ENCODE peak calls at places on chromosomes 12 and 14, in five cellular contexts. T, M, I, N and F are unnamed samples.

GRCh38 chr12:96220902-96221301 is 26.7 kb downstream of the ELK3 start:
- DNase-seq in T (no peak), M (no peak), I (no peak), N (no peak), F (no peak)

GRCh38 chr12:11812558-11813421 is 163.3 kb downstream of the ETV6 start:
- DNase-seq in T (no peak), M (peak), I (no peak), N (peak), F (no peak)

GRCh38 chr12:26047401-26048226 is 77.2 kb downstream of the BHLHE41 start:
- DNase-seq in T (no peak), M (no peak), I (no peak), N (no peak), F (no peak)

GRCh38 chr14:21107360-21107781 is 6.5 kb downstream of the TMEM253 start:
- DNase-seq in T (no peak), M (peak), I (no peak), N (no peak), F (no peak)

GRCh38 chr12:111757361-111758119 is 9.2 kb upstream of the ALDH2 start:
- DNase-seq in T (no peak), M (no peak), I (no peak), N (peak), F (no peak)

GRCh38 chr14:66496911-66497310 is 10.7 kb downstream of the CCDC196 start:
- DNase-seq in T (no peak), M (no peak), I (no peak), N (no peak), F (no peak)

GRCh38 chr12:9642606-9643270 is 26.8 kb upstream of the CLEC2D start:
- DNase-seq in T (no peak), M (no peak), I (no peak), N (no peak), F (no peak)

GRCh38 chr12:105109465-105110212 is 2.1 kb downstream of the WASHC4 start:
- DNase-seq in T (no peak), M (no peak), I (no peak), N (no peak), F (no peak)

GRCh38 chr12:28191018-28191595 is 851 bp downstream of the CCDC91 start:
- DNase-seq in T (peak), M (no peak), I (peak), N (no peak), F (peak)

GRCh38 chr14:96167224-96168148 is 37.2 kb upstream of the BDKRB2 start:
- DNase-seq in T (no peak), M (no peak), I (no peak), N (no peak), F (no peak)

GRCh38 chr14:91244501-91244901 is at the start of gene GPR68:
- DNase-seq in T (no peak), M (peak), I (no peak), N (peak), F (peak)

GRCh38 chr14:21267886-21268611 is 1.2 kb downstream of the HNRNPC start:
- DNase-seq in T (no peak), M (peak), I (no peak), N (no peak), F (no peak)

GRCh38 chr14:73180385-73180805 is 44.1 kb downstream of the PSEN1 start:
- DNase-seq in T (no peak), M (no peak), I (no peak), N (no peak), F (no peak)

GRCh38 chr14:39593339-39593738 is 161.1 kb upstream of the FBXO33 start:
- DNase-seq in T (no peak), M (no peak), I (no peak), N (no peak), F (no peak)

GRCh38 chr14:69693823-69694729 is 72.9 kb upstream of the SRSF5 start:
- DNase-seq in T (no peak), M (no peak), I (no peak), N (no peak), F (no peak)

GRCh38 chr14:38291681-38292459 is 36.0 kb upstream of the CLEC14A start:
- DNase-seq in T (no peak), M (no peak), I (no peak), N (no peak), F (no peak)